ENCODE peak calls at places on chromosomes 2 and 18, in six cellular contexts. W is OCI-LY7, R is progenitor cell of endocrine pancreas, J is mucosa of descending colon, N is H9, E is epithelial cell of esophagus. H is an unnamed sample.

GRCh38 chr2:54946220-54946568 is 104.1 kb downstream of the RTN4 start:
- DNase-seq in W (no peak), R (no peak), J (no peak), N (no peak), E (no peak), H (no peak)

GRCh38 chr2:50491541-50492114 is 540.3 kb downstream of the NRXN1 start:
- DNase-seq in W (peak; percentile 42), R (no peak), J (no peak), N (no peak), E (peak; percentile 60), H (peak; percentile 38)

GRCh38 chr18:57364460-57364859 is 12.1 kb downstream of the ST8SIA3 start:
- DNase-seq in W (no peak), R (no peak), J (no peak), N (no peak), E (no peak), H (no peak)

GRCh38 chr2:199911877-199912161 is 726 bp downstream of the C2orf69 start:
- DNase-seq in W (no peak), R (no peak), J (no peak), N (no peak), E (no peak), H (no peak)

GRCh38 chr2:72146357-72147302 is 1.0 kb downstream of the CYP26B1 start:
- DNase-seq in W (no peak), R (no peak), J (no peak), N (peak; percentile 53), E (no peak), H (no peak)

GRCh38 chr2:169768262-169768995 is 30.2 kb upstream of the SSB start:
- DNase-seq in W (no peak), R (no peak), J (peak; percentile 30), N (no peak), E (peak; percentile 19), H (no peak)

GRCh38 chr2:170324640-170325046 is 146.7 kb downstream of the MYO3B start:
- DNase-seq in W (peak; percentile 73), R (peak; percentile 15), J (peak; percentile 21), N (peak; percentile 84), E (peak; percentile 70), H (peak; percentile 48)

GRCh38 chr2:183037660-183038340 is 457 bp downstream of the NCKAP1 start:
- DNase-seq in W (peak; percentile 7), R (peak; percentile 44), J (peak; percentile 56), N (no peak), E (peak; percentile 30), H (peak; percentile 71)

GRCh38 chr2:211564441-211564840 is 974.2 kb downstream of the ERBB4 start:
- DNase-seq in W (no peak), R (no peak), J (no peak), N (no peak), E (peak; percentile 63), H (no peak)

GRCh38 chr2:237677951-237678481 is 50.6 kb downstream of the LRRFIP1 start:
- DNase-seq in W (peak; percentile 55), R (no peak), J (peak; percentile 57), N (no peak), E (no peak), H (no peak)

GRCh38 chr18:76491801-76492668 is 3.0 kb downstream of the ZNF516 start:
- DNase-seq in W (peak; percentile 23), R (no peak), J (peak; percentile 55), N (peak; percentile 62), E (peak; percentile 50), H (peak; percentile 45)

GRCh38 chr18:63346031-63346430 is 21.0 kb downstream of the KDSR start:
- DNase-seq in W (no peak), R (no peak), J (no peak), N (no peak), E (peak; percentile 98), H (no peak)

GRCh38 chr2:20427931-20428526 is 18.8 kb upstream of the RHOB start:
- DNase-seq in W (no peak), R (no peak), J (no peak), N (no peak), E (no peak), H (no peak)

GRCh38 chr2:196957881-196958525 is 31.5 kb upstream of the PGAP1 start:
- DNase-seq in W (no peak), R (no peak), J (no peak), N (no peak), E (no peak), H (no peak)

GRCh38 chr2:120867290-120868231 is 131.9 kb downstream of the GLI2 start:
- DNase-seq in W (no peak), R (no peak), J (peak; percentile 58), N (peak; percentile 53), E (peak; percentile 65), H (peak; percentile 76)

GRCh38 chr2:159078443-159078842 is 110.0 kb downstream of the TANC1 start:
- DNase-seq in W (no peak), R (no peak), J (no peak), N (no peak), E (no peak), H (no peak)

GRCh38 chr18:64893349-64893748 is 744.5 kb upstream of the LINC00305 start:
- DNase-seq in W (no peak), R (no peak), J (no peak), N (no peak), E (no peak), H (no peak)

GRCh38 chr2:212549463-212549862 is 10.9 kb upstream of the ERBB4 start:
- DNase-seq in W (no peak), R (no peak), J (no peak), N (no peak), E (no peak), H (no peak)

GRCh38 chr2:118530976-118531375 is 316.5 kb downstream of the EN1 start:
- DNase-seq in W (no peak), R (no peak), J (no peak), N (no peak), E (peak; percentile 27), H (no peak)

GRCh38 chr2:119694994-119695521 is 16.1 kb downstream of the TMEM177 start:
- DNase-seq in W (no peak), R (no peak), J (no peak), N (no peak), E (peak; percentile 38), H (no peak)

GRCh38 chr2:223856584-223856983 is 19.2 kb upstream of the AP1S3 start:
- DNase-seq in W (no peak), R (no peak), J (no peak), N (no peak), E (no peak), H (no peak)

GRCh38 chr18:76275913-76276312 is 219.1 kb downstream of the ZNF516 start:
- DNase-seq in W (peak; percentile 50), R (no peak), J (no peak), N (no peak), E (no peak), H (no peak)

GRCh38 chr2:175256806-175257585 is 75.5 kb upstream of the ATP5MC3 start:
- DNase-seq in W (no peak), R (no peak), J (no peak), N (no peak), E (no peak), H (no peak)

GRCh38 chr2:27897755-27898154 is 7.2 kb downstream of the BABAM2 start:
- DNase-seq in W (no peak), R (no peak), J (no peak), N (no peak), E (no peak), H (no peak)

GRCh38 chr2:158253170-158253569 is 151.5 kb downstream of the UPP2 start:
- DNase-seq in W (no peak), R (no peak), J (no peak), N (no peak), E (no peak), H (no peak)

GRCh38 chr2:212494413-212495020 is 44.1 kb downstream of the ERBB4 start:
- DNase-seq in W (no peak), R (no peak), J (no peak), N (no peak), E (peak; percentile 52), H (no peak)

GRCh38 chr2:179981085-179981484 is 26.0 kb downstream of the CWC22 start:
- DNase-seq in W (no peak), R (no peak), J (no peak), N (no peak), E (peak; percentile 16), H (no peak)

GRCh38 chr2:223604231-223604630 is 2.1 kb upstream of the SCG2 start:
- DNase-seq in W (no peak), R (no peak), J (no peak), N (no peak), E (no peak), H (no peak)

GRCh38 chr18:48640566-48641270 is 101.9 kb downstream of the CTIF start:
- DNase-seq in W (no peak), R (no peak), J (no peak), N (no peak), E (peak; percentile 28), H (no peak)

GRCh38 chr2:100703744-100704143 is 116.2 kb upstream of the NPAS2 start:
- DNase-seq in W (no peak), R (no peak), J (no peak), N (no peak), E (no peak), H (no peak)
- TF ChIP-seq CTCF in W (no peak), R (no peak), J (no peak), N (peak; percentile 29), E (no peak), H (no peak)

GRCh38 chr2:61645911-61646310 is 107.8 kb upstream of the XPO1 start:
- DNase-seq in W (no peak), R (no peak), J (no peak), N (no peak), E (peak; percentile 65), H (no peak)

DNA sequence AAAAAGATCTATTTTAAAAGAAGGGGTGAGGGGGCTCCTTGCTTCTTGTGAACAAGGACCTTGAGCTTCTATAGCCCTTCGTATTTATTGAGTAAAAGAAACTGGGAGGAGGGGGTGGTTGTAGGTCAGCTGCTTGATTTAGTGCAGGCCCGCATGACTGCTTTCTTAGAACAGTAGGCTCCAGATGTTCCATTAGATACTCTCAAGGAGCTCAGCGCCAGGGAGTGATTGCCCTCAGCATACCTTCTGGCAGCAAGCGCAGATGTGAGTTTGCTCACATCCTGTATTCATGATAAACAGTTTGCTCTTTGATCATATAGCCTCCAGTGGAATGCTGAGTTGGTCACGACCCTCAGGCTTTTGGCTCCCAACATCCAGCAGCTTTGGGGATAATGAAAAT is 108.9 kb upstream of the XPO1 start:
- DNase-seq in W (no peak), R (no peak), J (no peak), N (no peak), E (no peak), H (no peak)
- TF ChIP-seq CTCF in W (no peak), R (no peak), J (no peak), N (no peak), E (no peak), H (no peak)

GRCh38 chr2:85435986-85436835 is 17.7 kb downstream of the SH2D6 start:
- DNase-seq in W (no peak), R (no peak), J (no peak), N (no peak), E (no peak), H (no peak)
- TF ChIP-seq CTCF in W (peak; percentile 53), R (peak; percentile 32), J (no peak), N (peak; percentile 51), E (no peak), H (no peak)

DNA sequence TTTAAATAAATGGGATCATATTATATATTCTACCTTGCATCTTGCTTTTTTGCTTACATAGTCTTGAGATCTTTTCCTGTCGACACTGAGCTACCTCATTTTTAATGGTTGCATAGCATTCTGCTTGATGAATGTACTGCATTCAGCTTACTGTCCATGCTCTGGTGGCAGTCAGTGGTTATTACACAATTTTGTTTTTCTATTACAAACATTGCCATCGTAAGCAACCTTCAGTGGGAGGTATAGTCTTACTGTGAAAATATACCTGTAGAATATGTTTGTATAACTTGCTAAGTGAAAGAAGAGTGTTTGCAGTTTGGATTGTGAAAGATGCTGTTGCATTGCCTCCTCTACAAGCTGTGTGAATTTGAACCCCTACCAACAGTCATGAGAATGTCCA is 43.4 kb downstream of the UBXN4 start:
- DNase-seq in W (peak; percentile 20), R (no peak), J (no peak), N (no peak), E (no peak), H (no peak)
- TF ChIP-seq CTCF in W (peak; percentile 61), R (peak; percentile 25), J (no peak), N (no peak), E (peak; percentile 23), H (peak; percentile 18)